ENCODE peak calls at places on chromosomes 2 and 18, in five cellular contexts. A, C, P, T and I are unnamed samples.

GRCh38 chr18:36711813-36712444 is 116.9 kb downstream of the TPGS2 start:
- DNase-seq in T (no peak), C (peak; percentile 23), P (no peak), A (peak; percentile 59), I (no peak)

GRCh38 chr2:41880561-41881243 is 167.1 kb upstream of the PKDCC start:
- DNase-seq in P (no peak), A (no peak), T (no peak), C (no peak), I (no peak)

GRCh38 chr2:120552800-120553471 is 182.7 kb upstream of the GLI2 start:
- DNase-seq in C (peak; percentile 89), A (peak; percentile 61), P (no peak), T (peak; percentile 96), I (peak; percentile 81)

GRCh38 chr2:65040414-65041261 is 15.6 kb upstream of the CEP68 start:
- DNase-seq in P (peak; percentile 67), C (peak; percentile 82), A (peak; percentile 84), T (peak; percentile 89), I (no peak)

GRCh38 chr2:21381421-21381820 is 257.7 kb downstream of the TDRD15 start:
- DNase-seq in A (no peak), C (no peak), T (no peak), P (no peak), I (no peak)

GRCh38 chr2:16614314-16614860 is 51.2 kb downstream of the CYRIA start:
- DNase-seq in P (no peak), T (no peak), C (no peak), A (no peak), I (no peak)

GRCh38 chr18:58161659-58162058 is 117.6 kb downstream of the NEDD4L start:
- DNase-seq in A (no peak), P (no peak), C (no peak), T (no peak), I (no peak)

GRCh38 chr2:43758738-43759137 is 15.1 kb upstream of the DYNC2LI1 start:
- DNase-seq in T (peak; percentile 72), P (no peak), C (no peak), A (no peak), I (no peak)

GRCh38 chr2:98025481-98026037 is 29.8 kb upstream of the TMEM131 start:
- DNase-seq in A (no peak), P (no peak), C (no peak), T (no peak), I (no peak)

GRCh38 chr2:235964787-235965390 is 203.3 kb downstream of the GBX2 start:
- DNase-seq in T (no peak), A (no peak), P (no peak), C (no peak), I (no peak)

GRCh38 chr2:36373149-36373880 is 17.7 kb downstream of the CRIM1 start:
- DNase-seq in P (no peak), T (no peak), C (no peak), A (no peak), I (no peak)

GRCh38 chr2:142310530-142310929 is 179.7 kb upstream of the LRP1B start:
- DNase-seq in T (no peak), C (no peak), A (no peak), P (no peak), I (no peak)

GRCh38 chr2:158755310-158755709 is 39.8 kb upstream of the DAPL1 start:
- DNase-seq in C (no peak), P (no peak), A (no peak), T (no peak), I (no peak)

GRCh38 chr2:219951111-219951510 is 323.7 kb downstream of the SLC4A3 start:
- DNase-seq in T (no peak), P (no peak), C (no peak), A (no peak), I (no peak)

GRCh38 chr2:239006886-239007285 is 159.0 kb downstream of the TWIST2 start:
- DNase-seq in A (no peak), P (no peak), C (no peak), T (no peak), I (no peak)

GRCh38 chr2:64238799-64239198 is 94.6 kb upstream of the PELI1 start:
- DNase-seq in C (no peak), A (no peak), T (no peak), P (no peak), I (no peak)

GRCh38 chr2:9288233-9288632 is 81.6 kb downstream of the ASAP2 start:
- DNase-seq in P (no peak), C (no peak), T (no peak), A (no peak), I (no peak)

GRCh38 chr2:9286553-9287399 is 80.2 kb downstream of the ASAP2 start:
- DNase-seq in A (no peak), T (no peak), P (no peak), C (no peak), I (no peak)

GRCh38 chr2:9285921-9286320 is 79.3 kb downstream of the ASAP2 start:
- DNase-seq in A (no peak), P (no peak), C (no peak), T (no peak), I (no peak)

GRCh38 chr2:9288681-9289338 is 82.2 kb downstream of the ASAP2 start:
- DNase-seq in A (no peak), P (no peak), T (no peak), C (no peak), I (no peak)

DNA sequence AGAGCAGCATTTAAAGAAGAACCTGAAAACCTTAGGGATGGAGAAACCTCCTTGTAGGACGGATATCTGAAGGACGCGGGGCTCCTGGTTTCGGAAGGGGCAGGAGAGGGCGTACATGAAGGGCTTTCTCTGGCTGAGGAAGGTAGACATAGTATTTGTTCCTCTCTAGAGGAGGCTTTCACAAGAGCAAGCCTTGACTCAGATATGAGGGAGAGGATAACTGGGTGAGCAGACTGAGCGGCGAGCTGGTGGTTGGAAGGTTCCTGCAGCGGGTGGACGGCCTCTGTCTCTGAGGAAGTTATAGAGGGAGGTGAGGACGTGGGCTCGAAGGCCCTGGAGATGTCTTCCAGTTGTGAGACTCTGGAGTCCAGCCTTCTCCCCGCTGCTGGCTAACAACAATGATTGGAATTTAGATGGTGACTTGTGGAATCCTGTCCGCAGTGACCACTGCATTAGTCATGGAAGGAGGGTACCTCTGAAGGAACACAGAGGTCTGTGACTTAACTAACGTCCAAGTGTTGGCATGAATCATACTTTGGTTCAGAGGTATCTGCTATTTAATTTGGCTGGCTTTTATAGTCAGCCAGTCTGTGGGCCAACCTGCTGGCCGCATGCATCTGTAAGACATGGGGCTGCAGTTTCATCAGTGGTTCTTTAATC is 80.9 kb downstream of the ASAP2 start:
- DNase-seq in T (no peak), C (no peak), A (no peak), P (no peak), I (no peak)
- TF ChIP-seq CTCF in T (no peak), C (no peak), A (no peak), P (no peak), I (peak; percentile 25)

GRCh38 chr2:62467475-62468321 is 38.3 kb downstream of the TMEM17 start:
- DNase-seq in P (no peak), A (peak; percentile 44), C (peak; percentile 41), T (peak; percentile 64), I (no peak)
- TF ChIP-seq CTCF in P (no peak), A (no peak), C (no peak), T (no peak), I (no peak)

GRCh38 chr2:26901326-26902183 is 53.6 kb downstream of the DPYSL5 start:
- DNase-seq in P (no peak), A (no peak), C (peak; percentile 25), T (no peak), I (peak; percentile 63)

GRCh38 chr2:26900831-26901321 is 52.9 kb downstream of the DPYSL5 start:
- DNase-seq in P (no peak), T (no peak), A (no peak), C (no peak), I (peak; percentile 52)

GRCh38 chr2:26898480-26899058 is 50.6 kb downstream of the DPYSL5 start:
- DNase-seq in C (no peak), A (no peak), P (no peak), T (no peak), I (peak; percentile 43)

GRCh38 chr2:26897807-26898479 is 50.0 kb downstream of the DPYSL5 start:
- DNase-seq in P (no peak), C (no peak), T (no peak), A (no peak), I (peak; percentile 10)

GRCh38 chr2:26899500-26900164 is 51.7 kb downstream of the DPYSL5 start:
- DNase-seq in P (no peak), A (no peak), C (no peak), T (no peak), I (peak; percentile 40)
- TF ChIP-seq CTCF in P (no peak), A (no peak), C (no peak), T (no peak), I (no peak)

GRCh38 chr2:70890469-70891065 is 45.1 kb upstream of the ATP6V1B1 start:
- DNase-seq in C (no peak), P (no peak), T (no peak), A (no peak), I (peak; percentile 52)
- TF ChIP-seq CTCF in C (no peak), P (no peak), T (no peak), A (no peak), I (no peak)

GRCh38 chr2:61535449-61535848 is 2.7 kb downstream of the XPO1 start:
- DNase-seq in A (no peak), C (no peak), T (no peak), P (no peak), I (no peak)

GRCh38 chr2:61538179-61538919 is at the start of gene XPO1:
- DNase-seq in T (peak; percentile 100), P (peak; percentile 98), A (peak; percentile 99), C (peak; percentile 100), I (peak; percentile 100)

GRCh38 chr2:61537590-61538178 is 472 bp downstream of the XPO1 start:
- DNase-seq in A (no peak), C (no peak), T (no peak), P (no peak), I (no peak)

GRCh38 chr2:61536086-61536722 is 2.0 kb downstream of the XPO1 start:
- DNase-seq in T (no peak), C (peak; percentile 84), P (no peak), A (no peak), I (peak; percentile 79)

DNA sequence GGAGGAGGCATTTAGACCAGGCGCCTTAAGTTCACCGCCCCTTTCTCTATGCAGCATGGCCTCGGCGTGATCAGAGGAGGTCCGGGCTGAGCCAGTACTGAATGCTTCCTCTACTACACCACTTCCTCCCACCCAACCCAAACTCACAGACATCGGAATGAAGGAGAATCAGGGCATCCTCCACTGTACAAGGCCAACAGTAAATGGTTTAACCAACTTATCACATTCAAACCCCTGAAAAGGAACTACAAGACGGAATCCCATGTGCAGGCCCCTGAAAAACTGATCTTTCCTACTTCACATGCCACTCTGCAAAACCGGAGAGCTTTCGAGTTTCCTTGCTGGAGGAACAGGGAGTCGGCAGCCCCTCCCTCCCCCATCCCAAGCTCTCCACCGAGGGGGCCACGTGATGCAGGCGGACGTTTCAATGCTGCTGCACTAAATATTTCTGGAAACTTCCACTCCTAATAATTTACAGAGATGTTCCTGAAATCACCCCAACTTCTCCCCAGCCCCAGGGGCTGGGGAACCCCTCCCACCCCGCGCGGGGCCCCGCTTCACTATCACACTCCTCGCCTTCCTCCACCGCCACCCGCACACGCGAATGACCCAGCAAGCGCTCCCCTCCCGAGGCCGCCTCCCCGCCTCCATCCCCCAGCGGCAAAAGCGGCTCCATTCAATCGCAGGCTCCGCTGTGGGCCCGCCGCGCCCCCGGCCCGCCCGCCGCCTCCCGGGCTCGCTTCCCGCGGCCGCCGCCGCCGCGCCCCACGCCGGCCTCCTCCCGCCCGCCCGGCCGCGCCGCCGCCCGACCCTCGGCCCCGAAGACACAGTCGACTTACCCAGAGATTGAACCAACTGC is 1.2 kb downstream of the XPO1 start:
- DNase-seq in C (peak; percentile 66), P (peak; percentile 69), A (peak; percentile 78), T (peak; percentile 91), I (no peak)
- TF ChIP-seq CTCF in C (no peak), P (no peak), A (no peak), T (no peak), I (no peak)